ENCODE peak calls at places on chromosomes 5 and 9, in eight cellular contexts. Z is right atrium auricular region, V is neural progenitor cell, T is gastrocnemius medialis, P is lung, Y is A549, U is K562, G is breast epithelium. X is an unnamed sample. For H3K4me1, the result is how much of the 10 kb centered on the place peaks cover.

GRCh38 chr5:66892715-66893114 is 296.5 kb downstream of the MAST4 start:
- DNase-seq in Z (no peak), V (no peak), T (no peak), P (no peak), Y (no peak), U (no peak), G (no peak), X (no peak)

GRCh38 chr9:33124716-33125378 is 42.3 kb downstream of the B4GALT1 start:
- DNase-seq in Z (no peak), V (peak), T (no peak), P (no peak), Y (no peak), U (no peak), G (no peak), X (no peak)

GRCh38 chr9:70034292-70034711 is 9.3 kb upstream of the MAMDC2 start:
- DNase-seq in Z (no peak), V (no peak), T (no peak), P (no peak), Y (no peak), U (no peak), G (no peak), X (no peak)

GRCh38 chr9:86968258-86968920 is 21.1 kb upstream of the GAS1 start:
- DNase-seq in Z (no peak), V (no peak), T (no peak), P (no peak), Y (no peak), U (no peak), G (peak), X (peak)

GRCh38 chr5:157025093-157025698 is 33.7 kb downstream of the HAVCR1 start:
- DNase-seq in Z (no peak), V (no peak), T (no peak), P (no peak), Y (no peak), U (no peak), G (no peak), X (no peak)

GRCh38 chr9:93099551-93100264 is 3.7 kb downstream of the CARD19 start:
- DNase-seq in Z (no peak), V (no peak), T (no peak), P (no peak), Y (no peak), U (no peak), G (no peak), X (peak)

GRCh38 chr9:91837982-91838731 is 111.9 kb downstream of the ROR2 start:
- DNase-seq in Z (peak), V (no peak), T (no peak), P (peak), Y (peak), U (no peak), G (no peak), X (peak)

GRCh38 chr9:126057869-126058467 is 268.7 kb upstream of the MVB12B start:
- DNase-seq in Z (no peak), V (no peak), T (no peak), P (no peak), Y (no peak), U (no peak), G (no peak), X (no peak)

GRCh38 chr5:52674815-52675545 is 112.7 kb upstream of the ITGA1 start:
- DNase-seq in Z (no peak), V (no peak), T (no peak), P (no peak), Y (no peak), U (no peak), G (no peak), X (no peak)

GRCh38 chr5:30874234-30875034 is 319.1 kb upstream of the CDH6 start:
- DNase-seq in Z (no peak), V (no peak), T (no peak), P (no peak), Y (no peak), U (no peak), G (no peak), X (no peak)

GRCh38 chr5:32096891-32097592 is 77.1 kb downstream of the GOLPH3 start:
- DNase-seq in Z (peak), V (no peak), T (no peak), P (no peak), Y (no peak), U (no peak), G (no peak), X (no peak)

GRCh38 chr5:14204785-14205321 is 61.7 kb downstream of the TRIO start:
- DNase-seq in Z (peak), V (no peak), T (peak), P (peak), Y (peak), U (no peak), G (peak), X (no peak)

GRCh38 chr9:136700309-136700708 is 12.1 kb upstream of the DIPK1B start:
- DNase-seq in Z (no peak), V (no peak), T (no peak), P (no peak), Y (no peak), U (no peak), G (no peak), X (no peak)
- H3K27ac ChIP-seq in Z (no peak), V (no peak), T (no peak), P (no peak), Y (no peak), U (no peak), G (no peak), X (no peak)

DNA sequence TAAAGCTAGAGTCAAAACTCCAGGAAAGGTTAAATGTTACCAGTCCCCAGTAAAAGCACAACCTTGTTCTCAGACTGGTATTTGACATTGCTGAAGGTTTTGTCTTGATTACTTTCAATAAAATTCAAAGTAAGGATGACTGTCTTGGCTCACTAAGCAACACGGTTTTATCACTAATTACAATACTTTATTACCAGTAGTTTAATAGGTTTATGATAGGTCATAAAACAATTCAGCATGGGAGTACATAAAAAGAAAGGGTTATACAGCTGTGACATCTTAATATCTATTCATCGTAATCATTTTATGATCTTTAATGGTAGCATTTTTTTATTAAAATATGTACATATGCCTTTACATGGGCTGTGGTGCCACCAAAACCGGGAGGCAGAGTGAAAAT is 370.7 kb upstream of the IRX2 start:
- DNase-seq in Z (no peak), V (no peak), T (no peak), P (no peak), Y (no peak), U (no peak), G (no peak), X (no peak)
- H3K4me1 ChIP-seq in Z (under half), V (half or more), T (under half), P (under half), Y (under half), U (under half), G (under half), X (under half)

DNA sequence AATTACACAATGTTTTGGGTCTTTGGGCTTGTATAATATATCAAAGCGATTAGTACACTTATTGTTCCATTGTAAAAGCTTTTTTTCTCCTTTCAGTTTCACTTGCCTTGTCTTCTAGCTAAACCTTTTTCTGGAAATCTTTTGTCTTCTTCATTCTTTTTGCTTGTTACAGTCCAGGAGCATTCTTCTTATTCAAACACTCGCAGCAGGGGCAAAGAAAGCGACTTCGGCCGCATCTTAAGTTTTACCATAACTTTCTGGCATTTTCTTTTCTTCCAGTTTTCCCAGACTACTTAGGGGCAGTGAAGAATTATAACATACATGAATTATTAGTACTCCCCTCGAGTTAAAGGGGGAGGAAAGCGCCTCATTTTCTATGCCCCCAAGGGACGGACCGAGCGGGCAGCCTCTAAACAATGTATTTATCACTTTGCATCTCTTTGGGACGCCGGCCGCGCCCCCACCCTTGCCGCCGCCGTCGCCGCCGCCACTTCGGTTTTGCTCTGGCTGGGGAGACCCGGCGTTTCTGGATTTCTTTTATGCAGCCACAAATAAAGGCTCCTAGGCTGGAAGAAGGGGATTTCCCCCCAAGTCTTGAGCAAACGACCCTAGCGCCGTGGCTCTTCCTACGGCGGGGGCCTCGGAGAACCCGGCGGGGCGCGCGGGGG is 7.5 kb upstream of the NEUROG1 start:
- DNase-seq in Z (no peak), V (peak), T (no peak), P (no peak), Y (no peak), U (no peak), G (no peak), X (no peak)
- H3K4me3 ChIP-seq in Z (peak), V (peak), T (peak), P (peak), Y (peak), U (no peak), G (peak), X (no peak)

DNA sequence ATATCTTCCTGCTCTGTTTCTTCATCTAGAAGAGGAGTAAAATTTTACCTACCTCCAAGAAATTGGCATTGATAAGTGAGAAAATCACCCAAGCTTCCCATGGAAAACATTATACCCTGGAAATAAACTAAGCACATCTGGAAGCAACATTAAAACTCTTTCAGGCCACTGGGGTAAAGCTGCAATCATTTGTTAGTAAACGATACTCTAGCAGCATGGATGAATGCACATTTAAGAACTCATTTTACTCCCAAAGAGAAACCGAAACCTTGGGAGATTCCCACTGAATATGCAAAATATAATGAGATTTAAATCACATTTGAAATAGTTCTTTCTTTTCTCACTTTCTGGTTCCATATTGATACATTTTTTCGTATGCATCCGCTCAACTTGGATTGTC is 467.5 kb downstream of the EFNA5 start:
- DNase-seq in Z (no peak), V (no peak), T (no peak), P (no peak), Y (no peak), U (no peak), G (no peak), X (no peak)
- H3K27ac ChIP-seq in Z (no peak), V (no peak), T (no peak), P (no peak), Y (no peak), U (no peak), G (no peak), X (no peak)

DNA sequence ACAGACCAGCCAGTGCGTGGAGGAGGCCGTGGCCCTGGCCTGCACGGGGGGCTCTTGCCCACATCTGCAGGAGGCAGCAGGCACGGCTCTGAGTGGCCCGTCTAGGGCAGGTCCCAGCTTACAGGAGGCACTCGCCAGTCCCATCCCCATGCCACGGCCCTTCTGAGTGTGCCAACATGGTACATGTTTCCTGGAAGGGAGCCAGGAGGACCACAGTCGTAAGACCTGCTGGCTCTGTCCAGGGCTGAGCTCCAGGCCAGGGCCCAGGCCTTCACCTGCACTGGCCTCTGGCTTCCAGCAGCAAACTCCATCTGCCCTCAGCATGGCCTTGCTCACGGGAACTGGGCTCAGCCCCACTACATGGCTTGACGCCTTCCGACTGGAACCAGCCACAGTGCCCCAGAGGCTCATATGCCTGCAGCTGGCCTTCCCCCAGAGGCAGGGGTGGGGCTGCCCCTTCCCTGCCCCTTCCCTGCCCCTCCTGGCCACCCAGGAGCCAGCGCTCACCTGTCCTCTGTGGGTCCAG is 3.8 kb downstream of the NKD2 start:
- DNase-seq in Z (no peak), V (no peak), T (no peak), P (no peak), Y (no peak), U (no peak), G (no peak), X (peak)
- H3K4me1 ChIP-seq in Z (under half), V (under half), T (under half), P (under half), Y (under half), U (under half), G (under half), X (under half)

X was measured in aorta.